ENCODE peak calls at places on chromosomes 5 and 9, in four cellular contexts. One of them, this sample, is unnamed.

GRCh38 chr9:134317431-134318414 is 8.5 kb upstream of the RXRA start:
- DNase-seq in GM12878: no peak
- DNase-seq in HepG2: no peak
- DNase-seq in K562: no peak
- DNase-seq in this sample: no peak

GRCh38 chr5:158212915-158213314 is 354.0 kb upstream of the CLINT1 start:
- DNase-seq in GM12878: no peak
- DNase-seq in HepG2: no peak
- DNase-seq in K562: peak; percentile 9
- DNase-seq in this sample: peak; percentile 54

GRCh38 chr5:113397046-113397445 is 37.7 kb downstream of the TSSK1B start:
- DNase-seq in K562: no peak
- DNase-seq in HepG2: no peak
- DNase-seq in GM12878: no peak
- DNase-seq in this sample: no peak

GRCh38 chr9:121604242-121604641 is 47.2 kb upstream of the DAB2IP start:
- DNase-seq in GM12878: no peak
- DNase-seq in K562: peak; percentile 3
- DNase-seq in HepG2: peak; percentile 82
- DNase-seq in this sample: no peak

GRCh38 chr9:105066265-105066865 is 138.4 kb upstream of the ABCA1 start:
- DNase-seq in GM12878: no peak
- DNase-seq in K562: no peak
- DNase-seq in HepG2: no peak
- DNase-seq in this sample: no peak

GRCh38 chr5:154477382-154478223 is 424 bp downstream of the HAND1 start:
- DNase-seq in K562: no peak
- DNase-seq in HepG2: no peak
- DNase-seq in GM12878: no peak
- DNase-seq in this sample: no peak

GRCh38 chr9:109349431-109349846 is 28.6 kb upstream of the EPB41L4B start:
- DNase-seq in K562: no peak
- DNase-seq in GM12878: no peak
- DNase-seq in HepG2: no peak
- DNase-seq in this sample: no peak

GRCh38 chr9:12884736-12885395 is 110.0 kb downstream of the LURAP1L start:
- DNase-seq in K562: peak; percentile 0
- DNase-seq in HepG2: peak; percentile 36
- DNase-seq in GM12878: no peak
- DNase-seq in this sample: peak; percentile 10

GRCh38 chr5:43039468-43040286 is 442 bp downstream of the ANXA2R start:
- DNase-seq in HepG2: peak; percentile 50
- DNase-seq in GM12878: no peak
- DNase-seq in K562: peak; percentile 89
- DNase-seq in this sample: peak; percentile 47

GRCh38 chr5:120463991-120464626 is at the start of gene PRR16:
- DNase-seq in K562: peak; percentile 67
- DNase-seq in GM12878: no peak
- DNase-seq in HepG2: no peak
- DNase-seq in this sample: peak; percentile 78

GRCh38 chr5:167950126-167950721 is 341.2 kb upstream of the WWC1 start:
- DNase-seq in GM12878: no peak
- DNase-seq in K562: peak; percentile 9
- DNase-seq in HepG2: no peak
- DNase-seq in this sample: no peak

GRCh38 chr5:143879646-143880045 is 67.7 kb downstream of the HMHB1 start:
- DNase-seq in GM12878: no peak
- DNase-seq in K562: no peak
- DNase-seq in HepG2: peak; percentile 5
- DNase-seq in this sample: no peak

GRCh38 chr5:133052317-133053175 is 733 bp downstream of the HSPA4 start:
- DNase-seq in GM12878: no peak
- DNase-seq in HepG2: no peak
- DNase-seq in K562: peak; percentile 82
- DNase-seq in this sample: peak; percentile 65

GRCh38 chr9:114501786-114502682 is 3.2 kb downstream of the WHRN start:
- DNase-seq in GM12878: no peak
- DNase-seq in HepG2: peak; percentile 48
- DNase-seq in K562: peak; percentile 64
- DNase-seq in this sample: peak; percentile 37

GRCh38 chr9:110714314-110714713 is 45.7 kb downstream of the MUSK start:
- DNase-seq in HepG2: no peak
- DNase-seq in GM12878: no peak
- DNase-seq in K562: no peak
- DNase-seq in this sample: peak; percentile 16
- TF ChIP-seq FOXK2 in HepG2: no peak
- TF ChIP-seq FOXK2 in GM12878: no peak
- TF ChIP-seq FOXK2 in K562: no peak
- TF ChIP-seq FOXK2 in this sample: no peak

GRCh38 chr9:130331573-130331972 is 66.0 kb downstream of the HMCN2 start:
- DNase-seq in GM12878: no peak
- DNase-seq in HepG2: no peak
- DNase-seq in K562: no peak
- DNase-seq in this sample: no peak
- TF ChIP-seq FOXK2 in GM12878: no peak
- TF ChIP-seq FOXK2 in HepG2: no peak
- TF ChIP-seq FOXK2 in K562: no peak
- TF ChIP-seq FOXK2 in this sample: no peak

GRCh38 chr5:1737790-1738405 is 61.7 kb downstream of the MRPL36 start:
- DNase-seq in K562: peak; percentile 61
- DNase-seq in GM12878: peak; percentile 11
- DNase-seq in HepG2: peak; percentile 31
- DNase-seq in this sample: peak; percentile 39
- TF ChIP-seq FOXK2 in K562: no peak
- TF ChIP-seq FOXK2 in GM12878: no peak
- TF ChIP-seq FOXK2 in HepG2: no peak
- TF ChIP-seq FOXK2 in this sample: no peak

GRCh38 chr9:13970018-13970417 is 343.9 kb downstream of the NFIB start:
- DNase-seq in K562: no peak
- DNase-seq in HepG2: no peak
- DNase-seq in GM12878: no peak
- DNase-seq in this sample: no peak
- TF ChIP-seq FOXK2 in K562: no peak
- TF ChIP-seq FOXK2 in HepG2: no peak
- TF ChIP-seq FOXK2 in GM12878: no peak
- TF ChIP-seq FOXK2 in this sample: no peak

GRCh38 chr5:177380805-177381126 is 3.5 kb upstream of the SLC34A1 start:
- DNase-seq in GM12878: no peak
- DNase-seq in K562: no peak
- DNase-seq in HepG2: no peak
- DNase-seq in this sample: no peak

GRCh38 chr5:177376107-177376506 is 8.1 kb upstream of the SLC34A1 start:
- DNase-seq in HepG2: no peak
- DNase-seq in K562: no peak
- DNase-seq in GM12878: no peak
- DNase-seq in this sample: no peak

GRCh38 chr5:177382423-177383029 is 1.7 kb upstream of the SLC34A1 start:
- DNase-seq in K562: no peak
- DNase-seq in HepG2: no peak
- DNase-seq in GM12878: no peak
- DNase-seq in this sample: no peak

GRCh38 chr5:177377851-177378776 is 6.1 kb upstream of the SLC34A1 start:
- DNase-seq in K562: no peak
- DNase-seq in HepG2: no peak
- DNase-seq in GM12878: no peak
- DNase-seq in this sample: no peak

GRCh38 chr5:177378884-177379883 is 5.0 kb upstream of the SLC34A1 start:
- DNase-seq in HepG2: peak; percentile 94
- DNase-seq in K562: peak; percentile 91
- DNase-seq in GM12878: no peak
- DNase-seq in this sample: no peak
- TF ChIP-seq FOXK2 in HepG2: no peak
- TF ChIP-seq FOXK2 in K562: peak; percentile 61
- TF ChIP-seq FOXK2 in GM12878: no peak
- TF ChIP-seq FOXK2 in this sample: no peak

DNA sequence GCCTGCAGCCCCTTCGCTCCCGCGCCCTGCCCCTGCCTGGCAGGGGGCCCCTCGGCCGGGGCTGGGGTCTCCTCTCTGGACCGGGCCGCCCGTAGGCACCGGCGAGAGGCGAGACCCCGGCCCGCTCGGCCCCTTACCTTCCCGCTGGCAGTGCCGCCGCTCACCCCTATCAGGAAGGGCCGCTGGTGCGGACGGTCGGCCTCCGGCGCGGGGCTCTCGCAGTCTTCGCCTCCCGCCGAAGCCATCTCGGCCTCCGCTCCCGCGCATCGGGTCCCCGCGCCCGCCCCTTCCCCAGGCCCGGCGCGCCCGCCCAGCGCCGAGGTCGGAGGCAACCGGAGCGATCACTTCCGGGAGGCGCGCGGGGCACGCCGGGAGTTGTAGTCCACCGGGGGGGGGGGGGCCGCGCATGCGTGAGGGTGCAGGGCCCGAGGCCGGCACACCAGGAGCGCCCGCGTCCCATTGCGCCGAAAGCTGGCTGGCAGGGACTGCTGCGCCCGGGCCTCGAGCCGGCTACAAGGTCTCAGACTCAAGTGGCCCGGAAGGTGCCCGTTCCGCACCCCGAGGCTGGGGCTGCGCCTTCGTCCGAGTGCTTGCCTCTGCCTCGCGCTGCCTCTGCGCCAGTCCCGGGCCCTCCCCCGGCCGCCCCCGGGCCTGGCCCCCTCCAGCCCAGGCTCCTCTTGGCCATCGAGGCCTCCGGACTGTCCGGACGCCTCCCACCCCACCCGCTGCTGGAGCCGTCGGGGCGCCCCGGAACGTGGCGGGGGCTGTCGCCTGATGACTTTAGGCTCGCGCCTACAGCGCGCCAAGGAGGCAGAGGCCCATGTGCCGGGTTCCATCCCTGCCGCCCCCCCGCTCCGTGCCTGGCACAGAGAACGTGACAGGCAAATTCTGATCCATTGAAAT is at the start of gene UCK1:
- DNase-seq in GM12878: peak; percentile 13
- DNase-seq in HepG2: peak; percentile 42
- DNase-seq in K562: peak; percentile 91
- DNase-seq in this sample: peak; percentile 97
- TF ChIP-seq FOXK2 in GM12878: no peak
- TF ChIP-seq FOXK2 in HepG2: no peak
- TF ChIP-seq FOXK2 in K562: no peak
- TF ChIP-seq FOXK2 in this sample: no peak

GRCh38 chr5:149345892-149346222 is 558 bp downstream of the GRPEL2 start:
- DNase-seq in GM12878: no peak
- DNase-seq in HepG2: no peak
- DNase-seq in K562: peak; percentile 43
- DNase-seq in this sample: peak; percentile 12
- TF ChIP-seq FOXK2 in GM12878: no peak
- TF ChIP-seq FOXK2 in HepG2: no peak
- TF ChIP-seq FOXK2 in K562: no peak
- TF ChIP-seq FOXK2 in this sample: no peak

DNA sequence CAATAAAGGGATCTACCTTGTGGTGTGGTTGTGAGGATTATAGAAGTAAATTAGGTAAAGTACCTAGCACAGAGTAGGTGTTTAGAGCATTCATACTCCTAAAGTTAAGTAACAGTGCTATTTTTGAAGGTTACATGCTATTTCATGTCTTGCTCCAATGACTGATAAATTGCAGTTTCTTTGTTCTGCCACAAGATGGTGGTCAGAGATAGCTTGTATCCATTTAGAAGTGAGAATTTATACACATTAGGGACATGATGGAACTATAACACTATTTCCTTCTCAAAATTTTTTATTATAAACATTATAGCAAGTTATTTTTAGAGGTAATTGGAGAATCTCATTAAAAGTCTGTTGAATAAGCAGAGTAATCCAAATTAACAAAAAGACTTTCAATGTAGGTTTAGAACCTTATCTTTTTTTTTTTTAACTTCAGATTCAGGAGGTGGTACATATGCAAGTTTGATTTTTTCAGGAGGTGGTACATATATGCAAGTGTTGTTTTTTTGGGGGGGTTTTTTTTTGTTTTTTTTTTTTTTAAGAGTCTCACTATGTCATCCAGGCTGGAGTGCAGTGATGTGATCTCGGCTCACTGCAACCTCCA is 17.1 kb downstream of the MTREX start:
- DNase-seq in HepG2: peak; percentile 49
- DNase-seq in GM12878: no peak
- DNase-seq in K562: peak; percentile 36
- DNase-seq in this sample: peak; percentile 27
- TF ChIP-seq FOXK2 in HepG2: no peak
- TF ChIP-seq FOXK2 in GM12878: no peak
- TF ChIP-seq FOXK2 in K562: no peak
- TF ChIP-seq FOXK2 in this sample: no peak

This sample was measured in HEK293T.